ENCODE peak calls at places on chromosomes 12 and 14, in six cellular contexts. V, G, Z, J, S and O are unnamed samples.

GRCh38 chr12:116463366-116463765 is 95.8 kb upstream of the MAP1LC3B2 start:
- DNase-seq in V (no peak), G (no peak), Z (no peak), J (no peak), S (no peak), O (no peak)

GRCh38 chr12:22729898-22730443 is 105.0 kb downstream of the ETNK1 start:
- DNase-seq in V (no peak), G (no peak), Z (no peak), J (peak), S (peak), O (no peak)

GRCh38 chr12:20370001-20370381 is 1.7 kb downstream of the PDE3A start:
- DNase-seq in V (no peak), G (peak), Z (no peak), J (no peak), S (peak), O (no peak)

GRCh38 chr12:93978553-93978952 is 169.8 kb upstream of the PLXNC1 start:
- DNase-seq in V (no peak), G (no peak), Z (no peak), J (peak), S (peak), O (no peak)

GRCh38 chr14:96592591-96593388 is 90.6 kb downstream of the PAPOLA start:
- DNase-seq in V (peak), G (no peak), Z (no peak), J (peak), S (no peak), O (peak)

GRCh38 chr12:85322715-85323114 is 42.7 kb downstream of the ALX1 start:
- DNase-seq in V (no peak), G (no peak), Z (no peak), J (no peak), S (peak), O (no peak)

GRCh38 chr14:69880051-69880487 is 853 bp downstream of the SMOC1 start:
- DNase-seq in V (no peak), G (no peak), Z (no peak), J (no peak), S (no peak), O (no peak)

GRCh38 chr14:24259282-24260025 is 3.5 kb downstream of the TGM1 start:
- DNase-seq in V (no peak), G (peak), Z (peak), J (peak), S (no peak), O (no peak)

GRCh38 chr14:100065942-100066574 is 836 bp downstream of the EVL start:
- DNase-seq in V (peak), G (no peak), Z (no peak), J (no peak), S (no peak), O (peak)

GRCh38 chr12:17370621-17371020 is 719.4 kb downstream of the RERGL start:
- DNase-seq in V (no peak), G (no peak), Z (no peak), J (no peak), S (no peak), O (no peak)

GRCh38 chr12:18955594-18955993 is 173.9 kb upstream of the PLEKHA5 start:
- DNase-seq in V (no peak), G (no peak), Z (no peak), J (peak), S (peak), O (no peak)

GRCh38 chr14:100540141-100540925 is 46.9 kb downstream of the BEGAIN start:
- DNase-seq in V (no peak), G (peak), Z (no peak), J (no peak), S (peak), O (no peak)

GRCh38 chr12:68375701-68376469 is 43.7 kb upstream of the MDM1 start:
- DNase-seq in V (no peak), G (no peak), Z (no peak), J (no peak), S (no peak), O (no peak)

GRCh38 chr12:46187023-46187422 is 81.8 kb downstream of the SLC38A1 start:
- DNase-seq in V (no peak), G (no peak), Z (no peak), J (peak), S (peak), O (no peak)

GRCh38 chr14:23187925-23188324 is 4.5 kb upstream of the SLC7A8 start:
- DNase-seq in V (no peak), G (no peak), Z (no peak), J (no peak), S (no peak), O (no peak)

GRCh38 chr14:68978550-68978911 is 571 bp downstream of the ACTN1 start:
- DNase-seq in V (peak), G (peak), Z (peak), J (peak), S (peak), O (no peak)

GRCh38 chr12:111636209-111636928 is 37.3 kb upstream of the ATXN2 start:
- DNase-seq in V (no peak), G (peak), Z (no peak), J (no peak), S (no peak), O (no peak)

GRCh38 chr14:53640695-53641094 is 315.9 kb downstream of the BMP4 start:
- DNase-seq in V (no peak), G (no peak), Z (no peak), J (no peak), S (peak), O (no peak)

GRCh38 chr12:115337693-115338543 is 653.9 kb upstream of the TBX3 start:
- DNase-seq in V (no peak), G (peak), Z (peak), J (peak), S (peak), O (no peak)

GRCh38 chr12:26250801-26251200 is 55.4 kb downstream of the SSPN start:
- DNase-seq in V (no peak), G (no peak), Z (no peak), J (no peak), S (no peak), O (no peak)

GRCh38 chr12:57049890-57050289 is at the start of gene MYO1A:
- DNase-seq in V (no peak), G (no peak), Z (peak), J (no peak), S (peak), O (no peak)

GRCh38 chr12:9364224-9365176 is 156.3 kb upstream of the PZP start:
- DNase-seq in V (peak), G (no peak), Z (no peak), J (peak), S (peak), O (no peak)

GRCh38 chr12:1425396-1425729 is 169.0 kb downstream of the FBXL14 start:
- DNase-seq in V (no peak), G (no peak), Z (no peak), J (no peak), S (peak), O (no peak)

GRCh38 chr12:118103231-118103600 is 595 bp downstream of the VSIG10 start:
- DNase-seq in V (no peak), G (no peak), Z (no peak), J (peak), S (no peak), O (no peak)

GRCh38 chr14:38143651-38144505 is 63.8 kb upstream of the SSTR1 start:
- DNase-seq in V (no peak), G (no peak), Z (peak), J (peak), S (peak), O (no peak)

GRCh38 chr12:12616512-12617275 is 5.0 kb downstream of the CREBL2 start:
- DNase-seq in V (no peak), G (no peak), Z (no peak), J (no peak), S (peak), O (no peak)

GRCh38 chr14:92774563-92774962 is 19.5 kb upstream of the GOLGA5 start:
- DNase-seq in V (no peak), G (no peak), Z (no peak), J (no peak), S (no peak), O (no peak)

GRCh38 chr14:96158735-96159134 is 45.9 kb upstream of the BDKRB2 start:
- DNase-seq in V (no peak), G (no peak), Z (no peak), J (no peak), S (no peak), O (no peak)

GRCh38 chr14:44785096-44785495 is 176.7 kb downstream of the KLHL28 start:
- DNase-seq in V (no peak), G (no peak), Z (no peak), J (no peak), S (peak), O (no peak)

GRCh38 chr12:76680940-76681339 is 83.0 kb upstream of the ZDHHC17 start:
- DNase-seq in V (no peak), G (no peak), Z (no peak), J (no peak), S (peak), O (no peak)

GRCh38 chr12:102769323-102769916 is 147.6 kb downstream of the PAH start:
- DNase-seq in V (peak), G (peak), Z (peak), J (peak), S (peak), O (peak)

GRCh38 chr12:59250766-59251165 is 330.5 kb upstream of the LRIG3 start:
- DNase-seq in V (no peak), G (no peak), Z (no peak), J (no peak), S (no peak), O (no peak)

GRCh38 chr12:70271025-70271424 is 27.8 kb downstream of the CNOT2 start:
- DNase-seq in V (no peak), G (no peak), Z (no peak), J (peak), S (no peak), O (no peak)

GRCh38 chr12:57852620-57853509 is 6.3 kb upstream of the CTDSP2 start:
- DNase-seq in V (no peak), G (peak), Z (no peak), J (no peak), S (peak), O (no peak)

GRCh38 chr12:55728185-55728931 is 451 bp downstream of the CD63 start:
- DNase-seq in V (peak), G (peak), Z (no peak), J (peak), S (peak), O (no peak)

GRCh38 chr14:66082009-66082408 is 404.2 kb upstream of the CCDC196 start:
- DNase-seq in V (no peak), G (no peak), Z (no peak), J (no peak), S (peak), O (no peak)